ENCODE peak calls at places on chromosomes 6 and 20, in five cellular contexts. U, I, N, G and J are unnamed samples.

GRCh38 chr20:23995905-23996666 is 7.5 kb upstream of the GGTLC1 start:
- DNase-seq in U (no peak), I (no peak), N (peak), G (peak), J (no peak)

GRCh38 chr6:156175971-156176421 is 601.2 kb upstream of the ARID1B start:
- DNase-seq in U (no peak), I (no peak), N (peak), G (peak), J (no peak)

GRCh38 chr20:58028123-58028522 is 200.3 kb downstream of the ANKRD60 start:
- DNase-seq in U (peak), I (no peak), N (no peak), G (no peak), J (no peak)

GRCh38 chr6:132950556-132950955 is 136.2 kb downstream of the RPS12 start:
- DNase-seq in U (no peak), I (no peak), N (no peak), G (no peak), J (no peak)

GRCh38 chr6:25903467-25904099 is 26.9 kb downstream of the SLC17A2 start:
- DNase-seq in U (no peak), I (no peak), N (no peak), G (no peak), J (no peak)

GRCh38 chr6:169099411-169100202 is 154.0 kb downstream of the THBS2 start:
- DNase-seq in U (no peak), I (no peak), N (no peak), G (no peak), J (no peak)

GRCh38 chr6:104700371-104701185 is 159.1 kb downstream of the HACE1 start:
- DNase-seq in U (no peak), I (no peak), N (no peak), G (no peak), J (no peak)

GRCh38 chr6:37102299-37103168 is 67.4 kb upstream of the PIM1 start:
- DNase-seq in U (peak), I (peak), N (peak), G (peak), J (peak)

GRCh38 chr6:154974485-154975149 is 20.5 kb upstream of the TIAM2 start:
- DNase-seq in U (no peak), I (no peak), N (no peak), G (no peak), J (no peak)

GRCh38 chr6:53189554-53189953 is 40.9 kb upstream of the GCM1 start:
- DNase-seq in U (no peak), I (no peak), N (no peak), G (no peak), J (no peak)

GRCh38 chr20:36441027-36441414 is 100.3 kb upstream of the MYL9 start:
- DNase-seq in U (no peak), I (no peak), N (no peak), G (no peak), J (no peak)

GRCh38 chr6:138856654-138857053 is 60.8 kb downstream of the ECT2L start:
- DNase-seq in U (no peak), I (no peak), N (no peak), G (no peak), J (no peak)

GRCh38 chr6:111750753-111751684 is 122.2 kb downstream of the FYN start:
- DNase-seq in U (no peak), I (no peak), N (no peak), G (no peak), J (no peak)

GRCh38 chr6:155116571-155116910 is 121.4 kb downstream of the TIAM2 start:
- DNase-seq in U (no peak), I (no peak), N (no peak), G (no peak), J (no peak)

GRCh38 chr6:83365931-83366330 is 64.9 kb downstream of the ME1 start:
- DNase-seq in U (no peak), I (no peak), N (no peak), G (no peak), J (no peak)

GRCh38 chr6:53691667-53692133 is 26.1 kb upstream of the KLHL31 start:
- DNase-seq in U (no peak), I (no peak), N (no peak), G (no peak), J (no peak)

GRCh38 chr6:44381739-44382138 is 5.8 kb upstream of the CDC5L start:
- DNase-seq in U (no peak), I (no peak), N (no peak), G (peak), J (no peak)

GRCh38 chr6:15358579-15359327 is 112.9 kb downstream of the JARID2 start:
- DNase-seq in U (no peak), I (no peak), N (no peak), G (no peak), J (no peak)

GRCh38 chr6:38391909-38392614 is 247.7 kb downstream of the BTBD9 start:
- DNase-seq in U (no peak), I (no peak), N (no peak), G (no peak), J (no peak)

GRCh38 chr6:64012351-64013060 is 376.9 kb downstream of the PHF3 start:
- DNase-seq in U (no peak), I (no peak), N (no peak), G (no peak), J (no peak)

GRCh38 chr20:61959301-61959700 is 106.4 kb downstream of the TAF4 start:
- DNase-seq in U (no peak), I (peak), N (no peak), G (no peak), J (no peak)

GRCh38 chr6:50889912-50890311 is 71.2 kb downstream of the TFAP2B start:
- DNase-seq in U (no peak), I (no peak), N (no peak), G (no peak), J (no peak)

GRCh38 chr20:5077761-5078387 is 41.9 kb downstream of the PCNA start:
- DNase-seq in U (no peak), I (peak), N (no peak), G (no peak), J (no peak)

GRCh38 chr6:118207947-118208346 is 300.9 kb downstream of the SLC35F1 start:
- DNase-seq in U (no peak), I (no peak), N (no peak), G (no peak), J (no peak)

GRCh38 chr6:27091661-27092315 is 155.7 kb upstream of the PRSS16 start:
- DNase-seq in U (no peak), I (no peak), N (no peak), G (no peak), J (no peak)

GRCh38 chr6:4348462-4349112 is 213.2 kb upstream of the ECI2 start:
- DNase-seq in U (no peak), I (no peak), N (no peak), G (peak), J (no peak)

GRCh38 chr6:140082867-140083297 is 708.4 kb upstream of the CITED2 start:
- DNase-seq in U (no peak), I (no peak), N (no peak), G (no peak), J (no peak)

GRCh38 chr6:169251371-169251802 is 2.3 kb downstream of the THBS2 start:
- DNase-seq in U (peak), I (no peak), N (no peak), G (no peak), J (peak)

GRCh38 chr20:56343861-56344381 is 14.9 kb upstream of the FAM210B start:
- DNase-seq in U (no peak), I (no peak), N (peak), G (peak), J (no peak)

GRCh38 chr6:141677598-141678211 is 455.0 kb upstream of the GJE1 start:
- DNase-seq in U (no peak), I (no peak), N (no peak), G (no peak), J (no peak)

GRCh38 chr6:3397229-3398164 is 59.4 kb downstream of the SLC22A23 start:
- DNase-seq in U (no peak), I (no peak), N (no peak), G (no peak), J (no peak)

GRCh38 chr6:3727036-3727435 is 24.5 kb downstream of the PXDC1 start:
- DNase-seq in U (no peak), I (peak), N (no peak), G (no peak), J (no peak)

GRCh38 chr6:6968731-6969552 is 138.8 kb upstream of the RREB1 start:
- DNase-seq in U (no peak), I (no peak), N (no peak), G (peak), J (no peak)

GRCh38 chr6:3500262-3501001 is 43.6 kb upstream of the SLC22A23 start:
- DNase-seq in U (no peak), I (no peak), N (no peak), G (no peak), J (no peak)

GRCh38 chr20:34302312-34302722 is 838 bp downstream of the AHCY start:
- DNase-seq in U (no peak), I (no peak), N (no peak), G (no peak), J (no peak)

DNA sequence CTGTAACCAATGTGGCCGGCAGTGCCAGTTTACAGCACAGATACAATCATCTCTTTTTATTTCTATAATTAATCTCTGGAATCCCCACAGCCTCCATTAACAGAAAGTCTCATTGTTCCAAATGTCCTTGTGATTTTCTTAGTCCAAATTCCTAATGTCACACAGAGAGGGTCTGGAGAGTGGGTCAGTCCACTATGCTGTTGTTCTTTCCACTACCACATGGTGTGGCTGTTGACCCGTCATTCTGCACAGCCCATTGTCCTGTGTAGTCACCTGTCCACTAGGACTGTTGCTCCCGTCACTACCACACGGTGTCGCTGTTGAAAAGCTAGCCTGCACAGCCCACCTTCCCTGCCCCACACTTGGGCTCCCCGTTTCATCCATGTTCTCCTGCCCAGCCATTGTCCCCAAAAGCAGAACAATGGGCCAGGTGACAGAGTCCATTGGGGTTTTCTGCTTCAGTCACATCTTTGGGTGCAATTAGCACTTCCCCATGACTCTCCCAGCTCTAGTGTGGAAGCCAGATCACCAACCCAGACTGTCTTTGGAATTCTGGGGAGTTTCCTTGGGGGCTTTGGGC is 8.6 kb upstream of the LBP start:
- DNase-seq in U (no peak), I (no peak), N (peak), G (no peak), J (no peak)
- TF ChIP-seq CTCF in U (no peak), I (peak), N (peak), G (no peak), J (no peak)

DNA sequence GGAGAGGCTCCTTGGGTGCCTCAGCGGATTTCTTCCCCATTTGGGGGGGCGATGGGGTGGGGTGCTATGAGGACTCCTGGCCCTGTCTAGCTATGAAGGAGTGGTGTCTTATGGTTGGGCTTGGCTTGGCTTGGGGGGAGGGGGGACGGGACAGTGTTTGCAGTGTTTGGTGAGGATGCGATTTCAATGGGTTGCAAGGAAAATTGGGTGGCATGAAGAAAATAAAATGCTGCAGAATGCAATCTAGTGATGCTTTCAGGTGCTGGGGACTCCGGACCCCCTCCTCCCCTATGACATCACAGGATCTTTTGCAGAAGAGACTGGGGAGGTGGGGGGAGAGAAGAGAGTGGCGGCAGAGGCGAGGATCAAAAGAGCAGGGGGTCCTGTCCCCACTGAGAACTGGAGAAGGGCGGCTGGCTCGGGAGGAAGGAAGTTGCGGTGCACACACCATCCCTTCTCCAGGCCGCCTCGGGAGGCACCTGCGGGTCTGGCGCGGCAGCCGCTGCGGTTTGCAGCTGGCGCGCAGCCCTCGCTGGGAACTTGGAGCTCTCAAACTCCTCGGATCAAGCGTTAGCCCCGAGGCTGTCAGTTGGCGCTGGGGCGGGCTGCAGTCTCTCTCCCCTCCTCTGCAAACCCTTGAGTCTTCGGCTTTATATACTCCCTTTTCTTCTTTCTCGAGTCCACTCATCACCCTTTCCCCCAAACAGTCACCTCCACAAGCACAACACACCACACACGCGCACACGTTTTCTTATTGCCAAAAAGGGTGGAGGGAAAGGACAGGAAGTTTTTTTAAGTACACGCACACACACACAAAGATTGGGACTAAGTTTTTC is 180.8 kb downstream of the TBXT start:
- DNase-seq in U (no peak), I (no peak), N (no peak), G (no peak), J (no peak)
- H3K4me3 ChIP-seq in U (peak), I (peak), N (peak), G (no peak), J (peak)

GRCh38 chr20:59165389-59165785 is 1.8 kb downstream of the ZNF831 start:
- DNase-seq in U (no peak), I (no peak), N (no peak), G (no peak), J (no peak)
- H3K27ac ChIP-seq in U (peak), I (no peak), N (no peak), G (no peak), J (no peak)

GRCh38 chr6:85641916-85642773 is 541 bp downstream of the SYNCRIP start:
- DNase-seq in U (peak), I (peak), N (peak), G (peak), J (peak)
- TF ChIP-seq CTCF in U (no peak), I (no peak), N (no peak), G (peak), J (no peak)

DNA sequence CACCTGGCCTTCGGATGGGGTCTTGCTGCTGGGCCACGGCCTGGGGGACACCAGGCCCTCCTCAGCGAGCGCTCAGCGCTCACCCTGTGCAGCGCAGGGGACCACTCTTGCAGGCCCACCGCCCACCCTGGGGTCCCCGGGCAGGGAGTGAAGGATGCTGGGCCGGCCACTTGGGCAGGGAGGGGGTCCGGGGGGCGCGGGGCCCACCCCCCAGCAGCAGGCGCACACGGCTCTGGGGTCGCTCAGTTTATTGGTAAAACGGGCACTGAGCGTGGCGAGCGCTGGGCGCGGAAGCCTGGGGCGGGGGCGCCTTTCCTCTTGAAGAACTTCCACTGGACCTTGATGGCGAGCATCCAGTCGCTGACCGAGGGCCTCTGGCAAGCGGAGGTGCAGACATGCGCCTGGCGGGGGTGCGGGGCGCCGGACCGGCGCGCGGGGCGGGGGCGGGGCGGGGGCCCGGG is 11.1 kb downstream of the EEF1A2 start:
- DNase-seq in U (no peak), I (no peak), N (no peak), G (no peak), J (no peak)
- H3K4me3 ChIP-seq in U (no peak), I (no peak), N (no peak), G (no peak), J (no peak)

GRCh38 chr20:41145317-41145716 is 8.0 kb downstream of the PLCG1 start:
- DNase-seq in U (no peak), I (no peak), N (no peak), G (no peak), J (no peak)

GRCh38 chr20:41141153-41141815 is 3.9 kb downstream of the PLCG1 start:
- DNase-seq in U (no peak), I (peak), N (peak), G (peak), J (no peak)

GRCh38 chr20:41142914-41143313 is 5.6 kb downstream of the PLCG1 start:
- DNase-seq in U (no peak), I (peak), N (no peak), G (no peak), J (no peak)

GRCh38 chr20:41142241-41142640 is 4.9 kb downstream of the PLCG1 start:
- DNase-seq in U (no peak), I (no peak), N (no peak), G (no peak), J (no peak)

DNA sequence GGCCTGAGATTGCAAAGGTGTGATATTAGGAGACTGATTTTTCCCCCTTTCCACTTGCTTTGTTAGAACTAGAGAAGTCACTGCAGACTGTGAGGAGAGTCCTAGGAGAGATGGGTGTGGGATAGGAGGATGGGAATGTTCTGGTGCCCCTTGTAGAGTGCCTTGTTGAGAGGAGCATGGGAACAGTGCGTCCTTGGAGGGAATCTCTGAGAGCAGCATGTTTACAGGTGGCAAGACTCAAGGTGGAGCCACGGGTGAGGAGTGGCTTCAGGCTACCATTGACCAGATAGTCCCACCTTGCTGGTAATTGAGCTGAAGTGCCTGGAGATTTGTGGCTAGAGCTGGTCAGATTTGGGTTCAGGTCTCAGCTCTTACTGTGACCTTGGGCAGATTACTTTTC is 6.0 kb downstream of the PLCG1 start:
- DNase-seq in U (no peak), I (peak), N (no peak), G (no peak), J (no peak)
- H3K27ac ChIP-seq in U (no peak), I (no peak), N (peak), G (no peak), J (no peak)

GRCh38 chr6:122184260-122184934 is 215.1 kb upstream of the HSF2 start:
- DNase-seq in U (no peak), I (no peak), N (no peak), G (no peak), J (no peak)
- TF ChIP-seq CTCF in U (peak), I (peak), N (peak), G (peak), J (no peak)